ENCODE peak calls at places on chromosomes 6 and 20, in ten cellular contexts. T, L, A, O, B, N, K, C, F and G are unnamed samples.

GRCh38 chr6:4872841-4873240 is 96.6 kb downstream of the CDYL start:
- DNase-seq in N (no peak), C (no peak), K (no peak), O (no peak), B (no peak), F (no peak), T (no peak), L (no peak), A (no peak), G (no peak)

GRCh38 chr6:44487611-44488010 is 100.1 kb downstream of the CDC5L start:
- DNase-seq in N (no peak), O (no peak), K (no peak), T (no peak), L (no peak), B (no peak), F (no peak), A (no peak), C (no peak), G (no peak)

GRCh38 chr6:73028124-73028766 is 197.1 kb downstream of the KHDC1L start:
- DNase-seq in L (no peak), K (peak; percentile 19), T (no peak), O (no peak), C (no peak), A (no peak), N (no peak), F (no peak), B (no peak), G (no peak)

GRCh38 chr20:44115181-44115580 is 71.8 kb downstream of the JPH2 start:
- DNase-seq in F (no peak), B (no peak), A (no peak), C (no peak), O (no peak), T (no peak), L (no peak), N (no peak), K (no peak), G (no peak)

GRCh38 chr6:4743026-4743425 is 33.2 kb upstream of the CDYL start:
- DNase-seq in A (no peak), O (no peak), N (no peak), F (no peak), L (peak; percentile 27), C (no peak), T (no peak), K (no peak), B (no peak), G (peak; percentile 38)

GRCh38 chr20:45343867-45344721 is 4.1 kb downstream of the SDC4 start:
- DNase-seq in K (peak; percentile 52), C (no peak), N (no peak), F (no peak), A (peak; percentile 94), O (peak; percentile 81), L (peak; percentile 90), T (no peak), B (no peak), G (no peak)

GRCh38 chr6:161407581-161407980 is 133.7 kb upstream of the AGPAT4 start:
- DNase-seq in A (peak; percentile 88), T (no peak), C (no peak), F (no peak), L (peak; percentile 64), B (no peak), O (no peak), K (no peak), N (no peak), G (no peak)

GRCh38 chr6:42898891-42899361 is 16.9 kb upstream of the PTCRA start:
- DNase-seq in T (peak; percentile 32), O (peak; percentile 39), C (peak; percentile 60), N (peak; percentile 89), A (peak; percentile 51), L (peak; percentile 80), B (peak; percentile 59), K (peak; percentile 85), F (peak; percentile 82), G (no peak)

GRCh38 chr20:2900845-2901592 is 27.7 kb downstream of the PTPRA start:
- DNase-seq in O (no peak), F (no peak), B (no peak), N (no peak), C (no peak), K (no peak), A (no peak), T (no peak), L (no peak), G (no peak)

GRCh38 chr6:153644000-153644399 is 395.0 kb upstream of the OPRM1 start:
- DNase-seq in C (no peak), B (no peak), T (no peak), A (no peak), K (no peak), F (no peak), O (no peak), L (no peak), N (no peak), G (no peak)

GRCh38 chr20:18314786-18315406 is 26.6 kb downstream of the ZNF133 start:
- DNase-seq in F (no peak), K (no peak), A (peak; percentile 73), N (no peak), C (no peak), B (no peak), O (peak; percentile 39), T (no peak), L (peak; percentile 8), G (no peak)

GRCh38 chr6:139480356-139480833 is 105.9 kb upstream of the CITED2 start:
- DNase-seq in B (no peak), L (no peak), C (no peak), O (no peak), F (no peak), N (no peak), K (no peak), A (no peak), T (no peak), G (no peak)

GRCh38 chr6:163764565-163764964 is 350.0 kb downstream of the QKI start:
- DNase-seq in B (no peak), L (no peak), A (no peak), O (no peak), C (no peak), F (no peak), K (no peak), N (no peak), T (no peak), G (no peak)

GRCh38 chr20:53974785-53975555 is 95.4 kb downstream of the BCAS1 start:
- DNase-seq in A (no peak), C (no peak), K (no peak), T (no peak), O (no peak), N (no peak), F (no peak), L (no peak), B (no peak), G (no peak)

GRCh38 chr6:10391799-10392198 is 23.1 kb downstream of the TFAP2A start:
- DNase-seq in O (no peak), F (no peak), B (no peak), T (no peak), L (no peak), N (no peak), A (no peak), K (no peak), C (no peak), G (no peak)

GRCh38 chr6:159691133-159691962 is 1.7 kb downstream of the SOD2 start:
- DNase-seq in N (peak; percentile 60), O (peak; percentile 55), L (peak; percentile 97), A (peak; percentile 69), T (no peak), C (peak; percentile 30), F (no peak), K (peak; percentile 8), B (no peak), G (no peak)

GRCh38 chr6:36246511-36247268 is 23.2 kb upstream of the PNPLA1 start:
- DNase-seq in A (no peak), B (no peak), C (no peak), K (no peak), N (no peak), L (no peak), T (no peak), O (no peak), F (no peak), G (no peak)

GRCh38 chr20:24797864-24798655 is 151.0 kb upstream of the CST7 start:
- DNase-seq in L (no peak), N (no peak), C (no peak), A (no peak), B (no peak), F (peak; percentile 50), O (no peak), K (no peak), T (no peak), G (no peak)

GRCh38 chr20:11379257-11380011 is 538.3 kb upstream of the BTBD3 start:
- DNase-seq in K (peak; percentile 85), N (peak; percentile 86), O (no peak), B (no peak), L (peak; percentile 13), A (no peak), T (no peak), F (peak; percentile 75), C (no peak), G (no peak)

GRCh38 chr20:35395728-35396127 is 16.0 kb downstream of the UQCC1 start:
- DNase-seq in B (no peak), C (no peak), O (peak; percentile 62), A (peak; percentile 82), L (peak; percentile 92), K (no peak), T (no peak), F (no peak), N (no peak), G (no peak)

GRCh38 chr6:6751615-6752014 is 163.1 kb downstream of the LY86 start:
- DNase-seq in C (no peak), B (peak; percentile 20), F (no peak), T (no peak), N (no peak), A (no peak), L (no peak), K (no peak), O (no peak), G (no peak)

GRCh38 chr20:2914160-2914559 is 40.9 kb downstream of the PTPRA start:
- DNase-seq in F (no peak), L (peak; percentile 32), O (no peak), C (no peak), B (no peak), N (peak; percentile 54), K (peak; percentile 36), T (no peak), A (peak; percentile 11), G (no peak)

GRCh38 chr6:162733489-162733888 is 5.7 kb downstream of the PACRG start:
- DNase-seq in L (no peak), K (no peak), N (no peak), F (no peak), A (no peak), C (no peak), O (no peak), T (no peak), B (peak; percentile 4), G (no peak)

GRCh38 chr20:51195419-51195901 is 172.6 kb upstream of the KCNG1 start:
- DNase-seq in A (peak; percentile 79), N (no peak), F (no peak), B (no peak), T (no peak), C (no peak), O (no peak), K (no peak), L (no peak), G (no peak)

GRCh38 chr20:64247970-64248841 is 7.3 kb upstream of the PCMTD2 start:
- DNase-seq in A (no peak), T (no peak), F (peak; percentile 63), N (no peak), O (no peak), C (no peak), K (no peak), B (no peak), L (no peak), G (no peak)